ENCODE peak calls at places on chromosomes 4 and X, in eight cellular contexts. D is midbrain; N is activated naive CD4-positive, alpha-beta T cell; H is DMS53; A is activated T-cell treated with anti-CD3 and anti-CD28 coated beads for 1 hour; O is hypothalamus; G is left ventricle myocardium inferior; U is NCI-H2081. C is an unnamed sample.

GRCh38 chr4:8917868-8918783 is 46.5 kb upstream of the HMX1 start:
- DNase-seq in N (peak; percentile 43), G (peak; percentile 44), U (peak; percentile 44), A (peak; percentile 50), D (peak; percentile 55), O (peak; percentile 73), H (peak; percentile 69), C (no peak)

GRCh38 chrX:11458175-11458574 is 165.0 kb downstream of the AMELX start:
- DNase-seq in U (no peak), A (no peak), N (no peak), H (no peak), G (no peak), D (no peak), O (no peak), C (no peak)

GRCh38 chrX:100296183-100296753 is 113.8 kb downstream of the PCDH19 start:
- DNase-seq in D (no peak), G (no peak), H (no peak), O (no peak), U (no peak), N (no peak), A (no peak), C (no peak)

GRCh38 chr4:109967798-109968520 is 55.3 kb downstream of the EGF start:
- DNase-seq in D (no peak), G (no peak), N (no peak), A (no peak), H (peak; percentile 14), U (no peak), O (no peak), C (peak; percentile 25)

GRCh38 chr4:147355849-147356248 is 125.0 kb upstream of the EDNRA start:
- DNase-seq in U (no peak), N (no peak), G (no peak), H (peak; percentile 19), D (no peak), O (no peak), A (no peak), C (peak; percentile 80)

GRCh38 chr4:165556383-165556782 is 177.6 kb downstream of the CPE start:
- DNase-seq in G (no peak), A (no peak), H (no peak), U (no peak), O (no peak), N (no peak), D (no peak), C (no peak)

GRCh38 chrX:28126886-28127285 is 145.6 kb upstream of the DCAF8L1 start:
- DNase-seq in N (no peak), O (no peak), H (no peak), U (no peak), D (no peak), A (no peak), G (no peak), C (no peak)

GRCh38 chr4:63906660-63907146 is 502.5 kb downstream of the TECRL start:
- DNase-seq in H (no peak), D (no peak), N (no peak), G (no peak), A (no peak), O (no peak), U (no peak), C (no peak)

GRCh38 chrX:86051741-86052140 is 4.4 kb upstream of the CHM start:
- DNase-seq in N (no peak), U (no peak), H (no peak), G (no peak), A (no peak), O (no peak), D (no peak), C (no peak)

GRCh38 chr4:64911846-64912245 is 502.6 kb upstream of the TECRL start:
- DNase-seq in U (no peak), O (no peak), D (no peak), H (peak; percentile 58), A (no peak), G (no peak), N (no peak), C (no peak)

GRCh38 chr4:188854451-188854850 is 715.2 kb downstream of the TRIML1 start:
- DNase-seq in N (no peak), D (no peak), O (no peak), H (no peak), A (no peak), U (no peak), G (no peak), C (no peak)